ENCODE peak calls at places on chromosomes 5 and 9, in nine cellular contexts. G is neuronal stem cell; L is activated T-cell treated with anti-CD3 and anti-CD28 coated beads, Interleukin-2, amount 50 U/mL, for 72 hours; K is T-cell; O is tibial nerve; Z is M059J; P is HepG2; M is NCI-H774; X is transverse colon. D is an unnamed sample.

GRCh38 chr5:149424371-149425315 is 45.6 kb upstream of the IL17B start:
- DNase-seq in G (no peak), K (no peak), L (no peak), M (no peak), Z (no peak), X (no peak), P (no peak), O (no peak), D (no peak)

GRCh38 chr9:89986190-89986589 is 381.4 kb downstream of the GADD45G start:
- DNase-seq in K (no peak), X (no peak), P (no peak), O (no peak), L (peak), G (no peak), Z (no peak), M (no peak), D (no peak)

GRCh38 chr9:129783516-129784361 is 19.2 kb upstream of the TOR1B start:
- DNase-seq in G (peak), K (peak), M (peak), L (peak), Z (peak), O (peak), P (peak), X (peak), D (peak)

GRCh38 chr9:83422512-83422911 is 115.7 kb downstream of the FRMD3 start:
- DNase-seq in X (no peak), G (no peak), Z (no peak), K (no peak), O (no peak), L (no peak), P (no peak), M (no peak), D (no peak)

GRCh38 chr5:132080595-132080994 is 7.0 kb downstream of the CSF2 start:
- DNase-seq in P (no peak), O (no peak), G (no peak), K (no peak), M (no peak), L (no peak), X (no peak), Z (no peak), D (no peak)

GRCh38 chr9:6669881-6670280 is 24.4 kb upstream of the GLDC start:
- DNase-seq in K (no peak), Z (no peak), L (no peak), M (no peak), P (no peak), X (no peak), O (no peak), G (no peak), D (no peak)

GRCh38 chr5:37721447-37721871 is 118.4 kb downstream of the GDNF start:
- DNase-seq in K (no peak), G (no peak), O (no peak), L (peak), Z (peak), P (no peak), M (no peak), X (no peak), D (no peak)

GRCh38 chr9:99835142-99835541 is 13.5 kb downstream of the NR4A3 start:
- DNase-seq in Z (no peak), O (no peak), L (no peak), M (no peak), X (no peak), P (no peak), G (no peak), K (no peak), D (no peak)

GRCh38 chr5:154278908-154279307 is 88.4 kb downstream of the GALNT10 start:
- DNase-seq in Z (peak), P (no peak), O (no peak), L (no peak), K (no peak), X (no peak), G (no peak), M (no peak), D (no peak)

GRCh38 chr5:922745-923472 is 30.2 kb downstream of the TRIP13 start:
- DNase-seq in X (no peak), Z (no peak), M (no peak), L (no peak), G (no peak), P (no peak), O (no peak), K (no peak), D (no peak)

GRCh38 chr5:67211926-67212325 is 15.3 kb upstream of the CD180 start:
- DNase-seq in G (no peak), Z (peak), L (no peak), M (no peak), K (no peak), P (no peak), O (no peak), X (no peak), D (no peak)

GRCh38 chr5:151074557-151074956 is 6.3 kb downstream of the TNIP1 start:
- DNase-seq in G (no peak), X (no peak), M (no peak), P (no peak), Z (no peak), K (no peak), L (no peak), O (no peak), D (no peak)

D was measured in H4.